ENCODE peak calls at places on chromosomes 11 and 22, in nine cellular contexts. One of them, this sample, is unnamed.

GRCh38 chr22:24707477-24707816 is 67.1 kb downstream of the PIWIL3 start:
- DNase-seq in fibroblast of mammary gland: no peak
- DNase-seq in fibroblast of pulmonary artery: no peak
- DNase-seq in AG09309: no peak
- DNase-seq in OCI-LY7: no peak
- DNase-seq in cardiac fibroblast: no peak
- DNase-seq in prostate gland: no peak
- DNase-seq in heart right ventricle: no peak
- DNase-seq in Caco-2: no peak
- DNase-seq in this sample: no peak

GRCh38 chr11:14894657-14895598 is 2.9 kb upstream of the CYP2R1 start:
- DNase-seq in fibroblast of pulmonary artery: peak; percentile 94
- DNase-seq in AG09309: peak; percentile 20
- DNase-seq in cardiac fibroblast: peak; percentile 80
- DNase-seq in fibroblast of mammary gland: peak; percentile 71
- DNase-seq in heart right ventricle: peak; percentile 27
- DNase-seq in Caco-2: peak; percentile 37
- DNase-seq in prostate gland: no peak
- DNase-seq in OCI-LY7: peak; percentile 66
- DNase-seq in this sample: no peak

GRCh38 chr11:61042961-61043540 is 59.2 kb upstream of the CD5 start:
- DNase-seq in prostate gland: no peak
- DNase-seq in AG09309: no peak
- DNase-seq in fibroblast of pulmonary artery: no peak
- DNase-seq in fibroblast of mammary gland: no peak
- DNase-seq in cardiac fibroblast: no peak
- DNase-seq in OCI-LY7: no peak
- DNase-seq in heart right ventricle: no peak
- DNase-seq in Caco-2: no peak
- DNase-seq in this sample: no peak

GRCh38 chr11:48063424-48063978 is 83.1 kb downstream of the PTPRJ start:
- DNase-seq in heart right ventricle: no peak
- DNase-seq in fibroblast of pulmonary artery: peak; percentile 93
- DNase-seq in AG09309: peak; percentile 96
- DNase-seq in prostate gland: no peak
- DNase-seq in fibroblast of mammary gland: peak; percentile 95
- DNase-seq in Caco-2: no peak
- DNase-seq in OCI-LY7: no peak
- DNase-seq in cardiac fibroblast: peak; percentile 95
- DNase-seq in this sample: no peak

GRCh38 chr22:28810839-28811491 is 10.6 kb upstream of the XBP1 start:
- DNase-seq in cardiac fibroblast: peak; percentile 27
- DNase-seq in heart right ventricle: no peak
- DNase-seq in OCI-LY7: no peak
- DNase-seq in AG09309: no peak
- DNase-seq in Caco-2: peak; percentile 30
- DNase-seq in fibroblast of mammary gland: no peak
- DNase-seq in fibroblast of pulmonary artery: peak; percentile 21
- DNase-seq in prostate gland: no peak
- DNase-seq in this sample: no peak

GRCh38 chr22:36528336-36528735 is 630 bp downstream of the EIF3D start:
- DNase-seq in heart right ventricle: no peak
- DNase-seq in fibroblast of mammary gland: peak; percentile 26
- DNase-seq in AG09309: no peak
- DNase-seq in Caco-2: peak; percentile 11
- DNase-seq in OCI-LY7: peak; percentile 31
- DNase-seq in cardiac fibroblast: no peak
- DNase-seq in fibroblast of pulmonary artery: peak; percentile 24
- DNase-seq in prostate gland: no peak
- DNase-seq in this sample: no peak

GRCh38 chr11:70531281-70532065 is 133.1 kb downstream of the CTTN start:
- DNase-seq in fibroblast of mammary gland: no peak
- DNase-seq in fibroblast of pulmonary artery: no peak
- DNase-seq in OCI-LY7: no peak
- DNase-seq in prostate gland: no peak
- DNase-seq in Caco-2: no peak
- DNase-seq in heart right ventricle: no peak
- DNase-seq in cardiac fibroblast: no peak
- DNase-seq in AG09309: no peak
- DNase-seq in this sample: no peak

GRCh38 chr22:48940988-48941902 is 886.4 kb downstream of the BRD1 start:
- DNase-seq in prostate gland: no peak
- DNase-seq in Caco-2: no peak
- DNase-seq in cardiac fibroblast: no peak
- DNase-seq in heart right ventricle: no peak
- DNase-seq in fibroblast of pulmonary artery: no peak
- DNase-seq in AG09309: no peak
- DNase-seq in fibroblast of mammary gland: no peak
- DNase-seq in OCI-LY7: no peak
- DNase-seq in this sample: no peak

GRCh38 chr22:50271519-50271970 is 1.4 kb upstream of the MAPK11 start:
- DNase-seq in fibroblast of mammary gland: peak; percentile 35
- DNase-seq in Caco-2: peak; percentile 77
- DNase-seq in heart right ventricle: peak; percentile 79
- DNase-seq in cardiac fibroblast: peak; percentile 71
- DNase-seq in OCI-LY7: peak; percentile 73
- DNase-seq in prostate gland: peak; percentile 45
- DNase-seq in fibroblast of pulmonary artery: peak; percentile 59
- DNase-seq in AG09309: no peak
- DNase-seq in this sample: no peak

GRCh38 chr22:45452565-45453449 is 39.3 kb downstream of the RIBC2 start:
- DNase-seq in prostate gland: no peak
- DNase-seq in heart right ventricle: no peak
- DNase-seq in fibroblast of pulmonary artery: no peak
- DNase-seq in AG09309: peak; percentile 68
- DNase-seq in OCI-LY7: no peak
- DNase-seq in cardiac fibroblast: no peak
- DNase-seq in Caco-2: no peak
- DNase-seq in fibroblast of mammary gland: peak; percentile 88
- DNase-seq in this sample: no peak

GRCh38 chr22:24137595-24137994 is 43.7 kb upstream of the SUSD2 start:
- DNase-seq in heart right ventricle: no peak
- DNase-seq in AG09309: no peak
- DNase-seq in cardiac fibroblast: peak; percentile 84
- DNase-seq in fibroblast of mammary gland: peak; percentile 89
- DNase-seq in fibroblast of pulmonary artery: peak; percentile 74
- DNase-seq in Caco-2: no peak
- DNase-seq in prostate gland: no peak
- DNase-seq in OCI-LY7: no peak
- DNase-seq in this sample: peak; percentile 61

GRCh38 chr11:12841946-12842630 is 167.0 kb upstream of the RASSF10 start:
- DNase-seq in cardiac fibroblast: peak; percentile 81
- DNase-seq in AG09309: peak; percentile 47
- DNase-seq in fibroblast of pulmonary artery: peak; percentile 79
- DNase-seq in heart right ventricle: no peak
- DNase-seq in Caco-2: no peak
- DNase-seq in fibroblast of mammary gland: peak; percentile 72
- DNase-seq in OCI-LY7: peak; percentile 66
- DNase-seq in prostate gland: peak; percentile 28
- DNase-seq in this sample: no peak

GRCh38 chr11:79940165-79940564 is 499.3 kb upstream of the TENM4 start:
- DNase-seq in AG09309: no peak
- DNase-seq in prostate gland: peak; percentile 9
- DNase-seq in heart right ventricle: no peak
- DNase-seq in fibroblast of pulmonary artery: no peak
- DNase-seq in cardiac fibroblast: no peak
- DNase-seq in Caco-2: peak; percentile 14
- DNase-seq in OCI-LY7: no peak
- DNase-seq in fibroblast of mammary gland: peak; percentile 13
- DNase-seq in this sample: peak; percentile 62

GRCh38 chr11:123924027-123924426 is 15.4 kb upstream of the OR4D5 start:
- DNase-seq in cardiac fibroblast: no peak
- DNase-seq in heart right ventricle: no peak
- DNase-seq in fibroblast of mammary gland: no peak
- DNase-seq in OCI-LY7: no peak
- DNase-seq in Caco-2: no peak
- DNase-seq in AG09309: no peak
- DNase-seq in fibroblast of pulmonary artery: no peak
- DNase-seq in prostate gland: no peak
- DNase-seq in this sample: no peak

GRCh38 chr11:1481483-1481825 is 5.1 kb downstream of the MOB2 start:
- DNase-seq in Caco-2: no peak
- DNase-seq in prostate gland: no peak
- DNase-seq in AG09309: no peak
- DNase-seq in OCI-LY7: no peak
- DNase-seq in cardiac fibroblast: no peak
- DNase-seq in fibroblast of mammary gland: no peak
- DNase-seq in heart right ventricle: no peak
- DNase-seq in fibroblast of pulmonary artery: no peak
- DNase-seq in this sample: no peak

GRCh38 chr22:40161182-40161581 is 16.5 kb upstream of the TNRC6B start:
- DNase-seq in heart right ventricle: no peak
- DNase-seq in OCI-LY7: no peak
- DNase-seq in prostate gland: no peak
- DNase-seq in cardiac fibroblast: no peak
- DNase-seq in Caco-2: no peak
- DNase-seq in fibroblast of pulmonary artery: no peak
- DNase-seq in AG09309: no peak
- DNase-seq in fibroblast of mammary gland: no peak
- DNase-seq in this sample: no peak
- TF ChIP-seq CTCF in heart right ventricle: no peak
- TF ChIP-seq CTCF in OCI-LY7: no peak
- TF ChIP-seq CTCF in prostate gland: no peak
- TF ChIP-seq CTCF in cardiac fibroblast: no peak
- TF ChIP-seq CTCF in Caco-2: no peak
- TF ChIP-seq CTCF in fibroblast of pulmonary artery: no peak
- TF ChIP-seq CTCF in AG09309: no peak
- TF ChIP-seq CTCF in fibroblast of mammary gland: no peak
- TF ChIP-seq CTCF in this sample: no peak

GRCh38 chr11:64848779-64849599 is 4.5 kb upstream of the CDC42BPG start:
- DNase-seq in OCI-LY7: peak; percentile 80
- DNase-seq in fibroblast of mammary gland: no peak
- DNase-seq in fibroblast of pulmonary artery: no peak
- DNase-seq in prostate gland: no peak
- DNase-seq in heart right ventricle: no peak
- DNase-seq in AG09309: no peak
- DNase-seq in cardiac fibroblast: no peak
- DNase-seq in Caco-2: no peak
- DNase-seq in this sample: no peak
- H3K4me3 ChIP-seq in OCI-LY7: peak overlapping the region; percentile 4
- H3K4me3 ChIP-seq in fibroblast of mammary gland: no peak overlapping the region
- H3K4me3 ChIP-seq in fibroblast of pulmonary artery: no peak overlapping the region
- H3K4me3 ChIP-seq in prostate gland: no peak overlapping the region
- H3K4me3 ChIP-seq in heart right ventricle: no peak overlapping the region
- H3K4me3 ChIP-seq in AG09309: no peak overlapping the region
- H3K4me3 ChIP-seq in cardiac fibroblast: no peak overlapping the region
- H3K4me3 ChIP-seq in Caco-2: no peak overlapping the region
- H3K4me3 ChIP-seq in this sample: no peak overlapping the region

GRCh38 chr11:18721576-18722292 is 4.3 kb downstream of the IGSF22 start:
- DNase-seq in fibroblast of mammary gland: peak; percentile 54
- DNase-seq in fibroblast of pulmonary artery: peak; percentile 54
- DNase-seq in cardiac fibroblast: peak; percentile 46
- DNase-seq in heart right ventricle: peak; percentile 26
- DNase-seq in prostate gland: peak; percentile 28
- DNase-seq in OCI-LY7: peak; percentile 48
- DNase-seq in Caco-2: peak; percentile 65
- DNase-seq in AG09309: no peak
- DNase-seq in this sample: no peak

GRCh38 chr11:18720086-18720810 is 5.7 kb downstream of the IGSF22 start:
- DNase-seq in fibroblast of pulmonary artery: no peak
- DNase-seq in heart right ventricle: no peak
- DNase-seq in fibroblast of mammary gland: peak; percentile 60
- DNase-seq in prostate gland: no peak
- DNase-seq in cardiac fibroblast: peak; percentile 26
- DNase-seq in Caco-2: no peak
- DNase-seq in AG09309: peak; percentile 49
- DNase-seq in OCI-LY7: no peak
- DNase-seq in this sample: no peak

GRCh38 chr11:18723991-18724390 is 2.0 kb downstream of the IGSF22 start:
- DNase-seq in fibroblast of pulmonary artery: no peak
- DNase-seq in heart right ventricle: no peak
- DNase-seq in fibroblast of mammary gland: no peak
- DNase-seq in AG09309: no peak
- DNase-seq in OCI-LY7: no peak
- DNase-seq in cardiac fibroblast: no peak
- DNase-seq in prostate gland: no peak
- DNase-seq in Caco-2: no peak
- DNase-seq in this sample: no peak

GRCh38 chr11:18720811-18721575 is 5.0 kb downstream of the IGSF22 start:
- DNase-seq in OCI-LY7: no peak
- DNase-seq in Caco-2: peak; percentile 71
- DNase-seq in heart right ventricle: peak; percentile 85
- DNase-seq in AG09309: no peak
- DNase-seq in fibroblast of pulmonary artery: peak; percentile 61
- DNase-seq in fibroblast of mammary gland: peak; percentile 46
- DNase-seq in prostate gland: peak; percentile 79
- DNase-seq in cardiac fibroblast: peak; percentile 58
- DNase-seq in this sample: no peak

GRCh38 chr11:18722293-18722637 is 3.7 kb downstream of the IGSF22 start:
- DNase-seq in cardiac fibroblast: no peak
- DNase-seq in fibroblast of pulmonary artery: no peak
- DNase-seq in Caco-2: no peak
- DNase-seq in heart right ventricle: no peak
- DNase-seq in OCI-LY7: no peak
- DNase-seq in prostate gland: no peak
- DNase-seq in fibroblast of mammary gland: no peak
- DNase-seq in AG09309: no peak
- DNase-seq in this sample: no peak
- TF ChIP-seq CTCF in cardiac fibroblast: no peak
- TF ChIP-seq CTCF in fibroblast of pulmonary artery: no peak
- TF ChIP-seq CTCF in Caco-2: no peak
- TF ChIP-seq CTCF in heart right ventricle: peak; percentile 11
- TF ChIP-seq CTCF in OCI-LY7: peak; percentile 62
- TF ChIP-seq CTCF in prostate gland: no peak
- TF ChIP-seq CTCF in fibroblast of mammary gland: no peak
- TF ChIP-seq CTCF in AG09309: no peak
- TF ChIP-seq CTCF in this sample: no peak

GRCh38 chr22:43236401-43237166 is 49.6 kb upstream of the TTLL12 start:
- DNase-seq in OCI-LY7: no peak
- DNase-seq in prostate gland: no peak
- DNase-seq in heart right ventricle: peak; percentile 80
- DNase-seq in fibroblast of pulmonary artery: peak; percentile 3
- DNase-seq in fibroblast of mammary gland: no peak
- DNase-seq in cardiac fibroblast: peak; percentile 23
- DNase-seq in Caco-2: no peak
- DNase-seq in AG09309: no peak
- DNase-seq in this sample: no peak
- H3K4me3 ChIP-seq in OCI-LY7: no peak overlapping the region
- H3K4me3 ChIP-seq in prostate gland: no peak overlapping the region
- H3K4me3 ChIP-seq in heart right ventricle: no peak overlapping the region
- H3K4me3 ChIP-seq in fibroblast of pulmonary artery: no peak overlapping the region
- H3K4me3 ChIP-seq in fibroblast of mammary gland: no peak overlapping the region
- H3K4me3 ChIP-seq in cardiac fibroblast: no peak overlapping the region
- H3K4me3 ChIP-seq in Caco-2: no peak overlapping the region
- H3K4me3 ChIP-seq in AG09309: no peak overlapping the region
- H3K4me3 ChIP-seq in this sample: no peak overlapping the region

This sample was measured in LNCaP clone FGC.